ENCODE peak calls at places on chromosome 7, in ten cellular contexts. One of them, this sample, is unnamed.

GRCh38 chr7:90804370-90804769 is 208.2 kb downstream of the CDK14 start:
- DNase-seq in anterior cingulate cortex: no peak
- DNase-seq in iris pigment epithelial cell: peak; percentile 61
- DNase-seq in progenitor cell of endocrine pancreas: no peak
- DNase-seq in central memory CD4-positive, alpha-beta T cell: no peak
- DNase-seq in neural crest cell: no peak
- DNase-seq in activated CD8-positive, alpha-beta memory T cell treated with anti-CD3 and anti-CD28 coated beads, Interleukin-2, amount 10 ng/mL, durations not matched to agents 7 days and 5 days: no peak
- DNase-seq in hippocampal formation: no peak
- DNase-seq in lung microvascular endothelial cell: peak; percentile 7
- DNase-seq in DMS53: no peak
- DNase-seq in this sample: no peak

GRCh38 chr7:36962367-36962766 is 238.1 kb upstream of the AOAH start:
- DNase-seq in anterior cingulate cortex: no peak
- DNase-seq in iris pigment epithelial cell: no peak
- DNase-seq in progenitor cell of endocrine pancreas: no peak
- DNase-seq in central memory CD4-positive, alpha-beta T cell: no peak
- DNase-seq in neural crest cell: no peak
- DNase-seq in activated CD8-positive, alpha-beta memory T cell treated with anti-CD3 and anti-CD28 coated beads, Interleukin-2, amount 10 ng/mL, durations not matched to agents 7 days and 5 days: no peak
- DNase-seq in hippocampal formation: no peak
- DNase-seq in lung microvascular endothelial cell: no peak
- DNase-seq in DMS53: no peak
- DNase-seq in this sample: no peak

GRCh38 chr7:158279539-158280466 is 307.8 kb downstream of the PTPRN2 start:
- DNase-seq in anterior cingulate cortex: no peak
- DNase-seq in iris pigment epithelial cell: no peak
- DNase-seq in progenitor cell of endocrine pancreas: no peak
- DNase-seq in central memory CD4-positive, alpha-beta T cell: no peak
- DNase-seq in neural crest cell: no peak
- DNase-seq in activated CD8-positive, alpha-beta memory T cell treated with anti-CD3 and anti-CD28 coated beads, Interleukin-2, amount 10 ng/mL, durations not matched to agents 7 days and 5 days: no peak
- DNase-seq in hippocampal formation: no peak
- DNase-seq in lung microvascular endothelial cell: no peak
- DNase-seq in DMS53: no peak
- DNase-seq in this sample: no peak

GRCh38 chr7:22591271-22591670 is 91.3 kb upstream of the STEAP1B start:
- DNase-seq in anterior cingulate cortex: no peak
- DNase-seq in iris pigment epithelial cell: no peak
- DNase-seq in progenitor cell of endocrine pancreas: no peak
- DNase-seq in central memory CD4-positive, alpha-beta T cell: no peak
- DNase-seq in neural crest cell: no peak
- DNase-seq in activated CD8-positive, alpha-beta memory T cell treated with anti-CD3 and anti-CD28 coated beads, Interleukin-2, amount 10 ng/mL, durations not matched to agents 7 days and 5 days: no peak
- DNase-seq in hippocampal formation: no peak
- DNase-seq in lung microvascular endothelial cell: no peak
- DNase-seq in DMS53: peak; percentile 47
- DNase-seq in this sample: no peak

GRCh38 chr7:3270362-3270761 is 30.7 kb upstream of the SDK1 start:
- DNase-seq in anterior cingulate cortex: no peak
- DNase-seq in iris pigment epithelial cell: no peak
- DNase-seq in progenitor cell of endocrine pancreas: no peak
- DNase-seq in central memory CD4-positive, alpha-beta T cell: no peak
- DNase-seq in neural crest cell: no peak
- DNase-seq in activated CD8-positive, alpha-beta memory T cell treated with anti-CD3 and anti-CD28 coated beads, Interleukin-2, amount 10 ng/mL, durations not matched to agents 7 days and 5 days: no peak
- DNase-seq in hippocampal formation: no peak
- DNase-seq in lung microvascular endothelial cell: no peak
- DNase-seq in DMS53: no peak
- DNase-seq in this sample: no peak

GRCh38 chr7:66323114-66323513 is 118.0 kb downstream of the TPST1 start:
- DNase-seq in anterior cingulate cortex: no peak
- DNase-seq in iris pigment epithelial cell: no peak
- DNase-seq in progenitor cell of endocrine pancreas: no peak
- DNase-seq in central memory CD4-positive, alpha-beta T cell: no peak
- DNase-seq in neural crest cell: no peak
- DNase-seq in activated CD8-positive, alpha-beta memory T cell treated with anti-CD3 and anti-CD28 coated beads, Interleukin-2, amount 10 ng/mL, durations not matched to agents 7 days and 5 days: no peak
- DNase-seq in hippocampal formation: no peak
- DNase-seq in lung microvascular endothelial cell: no peak
- DNase-seq in DMS53: no peak
- DNase-seq in this sample: no peak

GRCh38 chr7:80324032-80324431 is 187.8 kb downstream of the GNAT3 start:
- DNase-seq in anterior cingulate cortex: no peak
- DNase-seq in iris pigment epithelial cell: peak; percentile 89
- DNase-seq in progenitor cell of endocrine pancreas: no peak
- DNase-seq in central memory CD4-positive, alpha-beta T cell: no peak
- DNase-seq in neural crest cell: no peak
- DNase-seq in activated CD8-positive, alpha-beta memory T cell treated with anti-CD3 and anti-CD28 coated beads, Interleukin-2, amount 10 ng/mL, durations not matched to agents 7 days and 5 days: no peak
- DNase-seq in hippocampal formation: no peak
- DNase-seq in lung microvascular endothelial cell: peak; percentile 33
- DNase-seq in DMS53: no peak
- DNase-seq in this sample: peak; percentile 45

GRCh38 chr7:140649566-140650205 is 9.1 kb upstream of the DENND2A start:
- DNase-seq in anterior cingulate cortex: no peak
- DNase-seq in iris pigment epithelial cell: peak; percentile 76
- DNase-seq in progenitor cell of endocrine pancreas: no peak
- DNase-seq in central memory CD4-positive, alpha-beta T cell: no peak
- DNase-seq in neural crest cell: no peak
- DNase-seq in activated CD8-positive, alpha-beta memory T cell treated with anti-CD3 and anti-CD28 coated beads, Interleukin-2, amount 10 ng/mL, durations not matched to agents 7 days and 5 days: no peak
- DNase-seq in hippocampal formation: no peak
- DNase-seq in lung microvascular endothelial cell: no peak
- DNase-seq in DMS53: no peak
- DNase-seq in this sample: no peak

GRCh38 chr7:5532520-5533335 is 109.1 kb upstream of the TNRC18 start:
- DNase-seq in anterior cingulate cortex: no peak
- DNase-seq in iris pigment epithelial cell: no peak
- DNase-seq in progenitor cell of endocrine pancreas: no peak
- DNase-seq in central memory CD4-positive, alpha-beta T cell: peak; percentile 33
- DNase-seq in neural crest cell: no peak
- DNase-seq in activated CD8-positive, alpha-beta memory T cell treated with anti-CD3 and anti-CD28 coated beads, Interleukin-2, amount 10 ng/mL, durations not matched to agents 7 days and 5 days: peak; percentile 77
- DNase-seq in hippocampal formation: no peak
- DNase-seq in lung microvascular endothelial cell: no peak
- DNase-seq in DMS53: no peak
- DNase-seq in this sample: peak; percentile 45

GRCh38 chr7:92528188-92528957 is at the start of the genes PEX1 and RBM48:
- DNase-seq in anterior cingulate cortex: peak; percentile 84
- DNase-seq in iris pigment epithelial cell: peak; percentile 100
- DNase-seq in progenitor cell of endocrine pancreas: peak; percentile 88
- DNase-seq in central memory CD4-positive, alpha-beta T cell: peak; percentile 98
- DNase-seq in neural crest cell: peak; percentile 82
- DNase-seq in activated CD8-positive, alpha-beta memory T cell treated with anti-CD3 and anti-CD28 coated beads, Interleukin-2, amount 10 ng/mL, durations not matched to agents 7 days and 5 days: peak; percentile 98
- DNase-seq in hippocampal formation: peak; percentile 95
- DNase-seq in lung microvascular endothelial cell: peak; percentile 100
- DNase-seq in DMS53: peak; percentile 100
- DNase-seq in this sample: peak; percentile 100

GRCh38 chr7:786472-787255 is 45.6 kb upstream of the SUN1 start:
- DNase-seq in anterior cingulate cortex: no peak
- DNase-seq in iris pigment epithelial cell: peak; percentile 37
- DNase-seq in progenitor cell of endocrine pancreas: peak; percentile 58
- DNase-seq in central memory CD4-positive, alpha-beta T cell: peak; percentile 57
- DNase-seq in neural crest cell: peak; percentile 66
- DNase-seq in activated CD8-positive, alpha-beta memory T cell treated with anti-CD3 and anti-CD28 coated beads, Interleukin-2, amount 10 ng/mL, durations not matched to agents 7 days and 5 days: peak; percentile 69
- DNase-seq in hippocampal formation: peak; percentile 28
- DNase-seq in lung microvascular endothelial cell: peak; percentile 81
- DNase-seq in DMS53: peak; percentile 70
- DNase-seq in this sample: peak; percentile 80

GRCh38 chr7:87345962-87346371 is 503 bp downstream of the CROT start:
- DNase-seq in anterior cingulate cortex: no peak
- DNase-seq in iris pigment epithelial cell: no peak
- DNase-seq in progenitor cell of endocrine pancreas: no peak
- DNase-seq in central memory CD4-positive, alpha-beta T cell: no peak
- DNase-seq in neural crest cell: no peak
- DNase-seq in activated CD8-positive, alpha-beta memory T cell treated with anti-CD3 and anti-CD28 coated beads, Interleukin-2, amount 10 ng/mL, durations not matched to agents 7 days and 5 days: no peak
- DNase-seq in hippocampal formation: no peak
- DNase-seq in lung microvascular endothelial cell: no peak
- DNase-seq in DMS53: peak; percentile 67
- DNase-seq in this sample: no peak

GRCh38 chr7:27161721-27162547 is 3.4 kb downstream of the HOXA9 start:
- DNase-seq in anterior cingulate cortex: no peak
- DNase-seq in iris pigment epithelial cell: no peak
- DNase-seq in progenitor cell of endocrine pancreas: no peak
- DNase-seq in central memory CD4-positive, alpha-beta T cell: no peak
- DNase-seq in neural crest cell: no peak
- DNase-seq in activated CD8-positive, alpha-beta memory T cell treated with anti-CD3 and anti-CD28 coated beads, Interleukin-2, amount 10 ng/mL, durations not matched to agents 7 days and 5 days: no peak
- DNase-seq in hippocampal formation: no peak
- DNase-seq in lung microvascular endothelial cell: no peak
- DNase-seq in DMS53: no peak
- DNase-seq in this sample: no peak

GRCh38 chr7:17829001-17829400 is 111.3 kb downstream of the SNX13 start:
- DNase-seq in anterior cingulate cortex: no peak
- DNase-seq in iris pigment epithelial cell: no peak
- DNase-seq in progenitor cell of endocrine pancreas: no peak
- DNase-seq in central memory CD4-positive, alpha-beta T cell: no peak
- DNase-seq in neural crest cell: no peak
- DNase-seq in activated CD8-positive, alpha-beta memory T cell treated with anti-CD3 and anti-CD28 coated beads, Interleukin-2, amount 10 ng/mL, durations not matched to agents 7 days and 5 days: no peak
- DNase-seq in hippocampal formation: no peak
- DNase-seq in lung microvascular endothelial cell: no peak
- DNase-seq in DMS53: no peak
- DNase-seq in this sample: no peak

GRCh38 chr7:13742126-13742525 is 247.3 kb downstream of the ETV1 start:
- DNase-seq in anterior cingulate cortex: no peak
- DNase-seq in iris pigment epithelial cell: peak; percentile 70
- DNase-seq in progenitor cell of endocrine pancreas: no peak
- DNase-seq in central memory CD4-positive, alpha-beta T cell: no peak
- DNase-seq in neural crest cell: no peak
- DNase-seq in activated CD8-positive, alpha-beta memory T cell treated with anti-CD3 and anti-CD28 coated beads, Interleukin-2, amount 10 ng/mL, durations not matched to agents 7 days and 5 days: no peak
- DNase-seq in hippocampal formation: no peak
- DNase-seq in lung microvascular endothelial cell: peak; percentile 12
- DNase-seq in DMS53: no peak
- DNase-seq in this sample: peak; percentile 75

This sample was measured in cardiac muscle cell.